ENCODE peak calls at places on chromosomes 16 and 17, in ten cellular contexts. One of them, this sample, is unnamed.

GRCh38 chr16:9820481-9821246 is 361.6 kb downstream of the GRIN2A start:
- DNase-seq in stomach: no peak
- DNase-seq in Calu3: no peak
- DNase-seq in OCI-LY7: no peak
- DNase-seq in uterus: no peak
- DNase-seq in progenitor cell of endocrine pancreas: peak
- DNase-seq in activated B cell treated with CpG ODN at 0.5 μM for 24 hours: no peak
- DNase-seq in GM13977: no peak
- DNase-seq in lung: no peak
- DNase-seq in fibroblast of villous mesenchyme: no peak
- DNase-seq in this sample: no peak

GRCh38 chr17:16814439-16814838 is 124.4 kb downstream of the CCDC144A start:
- DNase-seq in progenitor cell of endocrine pancreas: no peak
- DNase-seq in GM13977: no peak
- DNase-seq in fibroblast of villous mesenchyme: no peak
- DNase-seq in activated B cell treated with CpG ODN at 0.5 μM for 24 hours: no peak
- DNase-seq in lung: no peak
- DNase-seq in Calu3: no peak
- DNase-seq in uterus: no peak
- DNase-seq in stomach: no peak
- DNase-seq in OCI-LY7: no peak
- DNase-seq in this sample: no peak

GRCh38 chr16:71179569-71179968 is 51.0 kb downstream of the HYDIN start:
- DNase-seq in fibroblast of villous mesenchyme: no peak
- DNase-seq in uterus: no peak
- DNase-seq in activated B cell treated with CpG ODN at 0.5 μM for 24 hours: no peak
- DNase-seq in lung: no peak
- DNase-seq in GM13977: no peak
- DNase-seq in stomach: no peak
- DNase-seq in progenitor cell of endocrine pancreas: no peak
- DNase-seq in Calu3: no peak
- DNase-seq in OCI-LY7: no peak
- DNase-seq in this sample: no peak

GRCh38 chr16:19113577-19114358 is at the start of gene ITPRIPL2:
- DNase-seq in OCI-LY7: no peak
- DNase-seq in lung: peak
- DNase-seq in activated B cell treated with CpG ODN at 0.5 μM for 24 hours: peak
- DNase-seq in progenitor cell of endocrine pancreas: peak
- DNase-seq in uterus: peak
- DNase-seq in fibroblast of villous mesenchyme: peak
- DNase-seq in GM13977: peak
- DNase-seq in stomach: peak
- DNase-seq in Calu3: peak
- DNase-seq in this sample: peak

GRCh38 chr16:89375021-89375420 is 115.3 kb downstream of the ANKRD11 start:
- DNase-seq in fibroblast of villous mesenchyme: peak
- DNase-seq in activated B cell treated with CpG ODN at 0.5 μM for 24 hours: peak
- DNase-seq in OCI-LY7: peak
- DNase-seq in progenitor cell of endocrine pancreas: no peak
- DNase-seq in uterus: no peak
- DNase-seq in lung: no peak
- DNase-seq in stomach: no peak
- DNase-seq in GM13977: peak
- DNase-seq in Calu3: no peak
- DNase-seq in this sample: peak

GRCh38 chr17:43846221-43846712 is 709 bp upstream of the CD300LG start:
- DNase-seq in OCI-LY7: peak
- DNase-seq in progenitor cell of endocrine pancreas: peak
- DNase-seq in activated B cell treated with CpG ODN at 0.5 μM for 24 hours: peak
- DNase-seq in uterus: peak
- DNase-seq in lung: peak
- DNase-seq in stomach: peak
- DNase-seq in GM13977: peak
- DNase-seq in Calu3: peak
- DNase-seq in fibroblast of villous mesenchyme: peak
- DNase-seq in this sample: peak

GRCh38 chr17:39635614-39636176 is 1.2 kb upstream of the STARD3 start:
- DNase-seq in stomach: no peak
- DNase-seq in uterus: no peak
- DNase-seq in fibroblast of villous mesenchyme: no peak
- DNase-seq in GM13977: no peak
- DNase-seq in OCI-LY7: no peak
- DNase-seq in Calu3: no peak
- DNase-seq in progenitor cell of endocrine pancreas: no peak
- DNase-seq in activated B cell treated with CpG ODN at 0.5 μM for 24 hours: no peak
- DNase-seq in lung: no peak
- DNase-seq in this sample: no peak

GRCh38 chr16:72467157-72467759 is 295.3 kb upstream of the PMFBP1 start:
- DNase-seq in stomach: no peak
- DNase-seq in progenitor cell of endocrine pancreas: no peak
- DNase-seq in activated B cell treated with CpG ODN at 0.5 μM for 24 hours: no peak
- DNase-seq in uterus: no peak
- DNase-seq in GM13977: peak
- DNase-seq in lung: no peak
- DNase-seq in OCI-LY7: peak
- DNase-seq in Calu3: peak
- DNase-seq in fibroblast of villous mesenchyme: peak
- DNase-seq in this sample: peak

GRCh38 chr16:70565053-70565452 is 41.4 kb downstream of the SF3B3 start:
- DNase-seq in GM13977: no peak
- DNase-seq in activated B cell treated with CpG ODN at 0.5 μM for 24 hours: no peak
- DNase-seq in OCI-LY7: no peak
- DNase-seq in uterus: no peak
- DNase-seq in stomach: no peak
- DNase-seq in lung: no peak
- DNase-seq in Calu3: no peak
- DNase-seq in fibroblast of villous mesenchyme: no peak
- DNase-seq in progenitor cell of endocrine pancreas: no peak
- DNase-seq in this sample: no peak

GRCh38 chr17:67970783-67971182 is 25.5 kb downstream of the C17orf58 start:
- DNase-seq in GM13977: no peak
- DNase-seq in activated B cell treated with CpG ODN at 0.5 μM for 24 hours: no peak
- DNase-seq in uterus: no peak
- DNase-seq in OCI-LY7: no peak
- DNase-seq in fibroblast of villous mesenchyme: no peak
- DNase-seq in Calu3: no peak
- DNase-seq in lung: no peak
- DNase-seq in progenitor cell of endocrine pancreas: no peak
- DNase-seq in stomach: no peak
- DNase-seq in this sample: no peak

GRCh38 chr16:69917739-69918138 is 33.4 kb upstream of the CLEC18A start:
- DNase-seq in progenitor cell of endocrine pancreas: peak
- DNase-seq in GM13977: no peak
- DNase-seq in Calu3: no peak
- DNase-seq in activated B cell treated with CpG ODN at 0.5 μM for 24 hours: no peak
- DNase-seq in uterus: peak
- DNase-seq in fibroblast of villous mesenchyme: peak
- DNase-seq in OCI-LY7: no peak
- DNase-seq in lung: no peak
- DNase-seq in stomach: no peak
- DNase-seq in this sample: peak

GRCh38 chr16:56351481-56351880 is 73.9 kb downstream of the AMFR start:
- DNase-seq in lung: no peak
- DNase-seq in fibroblast of villous mesenchyme: no peak
- DNase-seq in uterus: no peak
- DNase-seq in progenitor cell of endocrine pancreas: no peak
- DNase-seq in stomach: no peak
- DNase-seq in activated B cell treated with CpG ODN at 0.5 μM for 24 hours: no peak
- DNase-seq in Calu3: no peak
- DNase-seq in GM13977: no peak
- DNase-seq in OCI-LY7: no peak
- DNase-seq in this sample: no peak

GRCh38 chr17:22484826-22485225 is 792.5 kb downstream of the KCNJ18 start:
- DNase-seq in progenitor cell of endocrine pancreas: no peak
- DNase-seq in GM13977: no peak
- DNase-seq in uterus: no peak
- DNase-seq in Calu3: no peak
- DNase-seq in stomach: no peak
- DNase-seq in OCI-LY7: no peak
- DNase-seq in lung: no peak
- DNase-seq in activated B cell treated with CpG ODN at 0.5 μM for 24 hours: no peak
- DNase-seq in fibroblast of villous mesenchyme: no peak
- DNase-seq in this sample: no peak

GRCh38 chr17:60351012-60351695 is 40.8 kb downstream of the USP32 start:
- DNase-seq in OCI-LY7: no peak
- DNase-seq in fibroblast of villous mesenchyme: no peak
- DNase-seq in stomach: no peak
- DNase-seq in Calu3: no peak
- DNase-seq in activated B cell treated with CpG ODN at 0.5 μM for 24 hours: no peak
- DNase-seq in lung: no peak
- DNase-seq in uterus: no peak
- DNase-seq in GM13977: no peak
- DNase-seq in progenitor cell of endocrine pancreas: no peak
- DNase-seq in this sample: no peak

GRCh38 chr17:71260366-71260765 is 860.5 kb upstream of the SOX9 start:
- DNase-seq in Calu3: no peak
- DNase-seq in stomach: no peak
- DNase-seq in lung: no peak
- DNase-seq in OCI-LY7: no peak
- DNase-seq in fibroblast of villous mesenchyme: peak
- DNase-seq in progenitor cell of endocrine pancreas: no peak
- DNase-seq in activated B cell treated with CpG ODN at 0.5 μM for 24 hours: no peak
- DNase-seq in GM13977: no peak
- DNase-seq in uterus: no peak
- DNase-seq in this sample: peak

GRCh38 chr16:13351651-13352217 is 450.3 kb downstream of the SHISA9 start:
- DNase-seq in uterus: no peak
- DNase-seq in Calu3: no peak
- DNase-seq in progenitor cell of endocrine pancreas: no peak
- DNase-seq in lung: no peak
- DNase-seq in fibroblast of villous mesenchyme: no peak
- DNase-seq in activated B cell treated with CpG ODN at 0.5 μM for 24 hours: no peak
- DNase-seq in GM13977: no peak
- DNase-seq in OCI-LY7: no peak
- DNase-seq in stomach: no peak
- DNase-seq in this sample: no peak

GRCh38 chr16:64238576-64238975 is 883.3 kb downstream of the CDH11 start:
- DNase-seq in OCI-LY7: no peak
- DNase-seq in progenitor cell of endocrine pancreas: no peak
- DNase-seq in lung: no peak
- DNase-seq in stomach: no peak
- DNase-seq in GM13977: no peak
- DNase-seq in Calu3: no peak
- DNase-seq in activated B cell treated with CpG ODN at 0.5 μM for 24 hours: no peak
- DNase-seq in uterus: no peak
- DNase-seq in fibroblast of villous mesenchyme: no peak
- DNase-seq in this sample: no peak

GRCh38 chr17:48542956-48543853 is 1.7 kb downstream of the HOXB2 start:
- DNase-seq in fibroblast of villous mesenchyme: peak
- DNase-seq in stomach: no peak
- DNase-seq in GM13977: peak
- DNase-seq in lung: no peak
- DNase-seq in Calu3: peak
- DNase-seq in activated B cell treated with CpG ODN at 0.5 μM for 24 hours: peak
- DNase-seq in OCI-LY7: no peak
- DNase-seq in uterus: no peak
- DNase-seq in progenitor cell of endocrine pancreas: peak
- DNase-seq in this sample: peak
- TF ChIP-seq CTCF in fibroblast of villous mesenchyme: peak
- TF ChIP-seq CTCF in stomach: no peak
- TF ChIP-seq CTCF in GM13977: no peak
- TF ChIP-seq CTCF in lung: no peak
- TF ChIP-seq CTCF in Calu3: no peak
- TF ChIP-seq CTCF in activated B cell treated with CpG ODN at 0.5 μM for 24 hours: no peak
- TF ChIP-seq CTCF in OCI-LY7: no peak
- TF ChIP-seq CTCF in uterus: peak
- TF ChIP-seq CTCF in progenitor cell of endocrine pancreas: peak
- TF ChIP-seq CTCF in this sample: no peak

GRCh38 chr17:66543526-66543925 is 241.1 kb downstream of the PRKCA start:
- DNase-seq in lung: no peak
- DNase-seq in activated B cell treated with CpG ODN at 0.5 μM for 24 hours: no peak
- DNase-seq in GM13977: no peak
- DNase-seq in fibroblast of villous mesenchyme: no peak
- DNase-seq in progenitor cell of endocrine pancreas: no peak
- DNase-seq in OCI-LY7: no peak
- DNase-seq in uterus: no peak
- DNase-seq in Calu3: no peak
- DNase-seq in stomach: no peak
- DNase-seq in this sample: peak

GRCh38 chr17:66542183-66542966 is 240.0 kb downstream of the PRKCA start:
- DNase-seq in OCI-LY7: peak
- DNase-seq in uterus: no peak
- DNase-seq in stomach: no peak
- DNase-seq in activated B cell treated with CpG ODN at 0.5 μM for 24 hours: no peak
- DNase-seq in GM13977: no peak
- DNase-seq in fibroblast of villous mesenchyme: peak
- DNase-seq in lung: no peak
- DNase-seq in Calu3: no peak
- DNase-seq in progenitor cell of endocrine pancreas: no peak
- DNase-seq in this sample: peak

GRCh38 chr17:66540131-66540781 is 237.8 kb downstream of the PRKCA start:
- DNase-seq in Calu3: no peak
- DNase-seq in uterus: peak
- DNase-seq in OCI-LY7: peak
- DNase-seq in fibroblast of villous mesenchyme: peak
- DNase-seq in activated B cell treated with CpG ODN at 0.5 μM for 24 hours: no peak
- DNase-seq in progenitor cell of endocrine pancreas: no peak
- DNase-seq in lung: no peak
- DNase-seq in GM13977: no peak
- DNase-seq in stomach: no peak
- DNase-seq in this sample: peak

GRCh38 chr17:66541461-66542182 is 239.2 kb downstream of the PRKCA start:
- DNase-seq in activated B cell treated with CpG ODN at 0.5 μM for 24 hours: no peak
- DNase-seq in lung: no peak
- DNase-seq in progenitor cell of endocrine pancreas: no peak
- DNase-seq in stomach: no peak
- DNase-seq in OCI-LY7: peak
- DNase-seq in GM13977: no peak
- DNase-seq in uterus: no peak
- DNase-seq in fibroblast of villous mesenchyme: peak
- DNase-seq in Calu3: no peak
- DNase-seq in this sample: peak

GRCh38 chr17:66542967-66543525 is 240.6 kb downstream of the PRKCA start:
- DNase-seq in stomach: no peak
- DNase-seq in activated B cell treated with CpG ODN at 0.5 μM for 24 hours: no peak
- DNase-seq in Calu3: no peak
- DNase-seq in fibroblast of villous mesenchyme: peak
- DNase-seq in uterus: no peak
- DNase-seq in lung: no peak
- DNase-seq in GM13977: no peak
- DNase-seq in OCI-LY7: no peak
- DNase-seq in progenitor cell of endocrine pancreas: no peak
- DNase-seq in this sample: peak
- TF ChIP-seq CTCF in stomach: no peak
- TF ChIP-seq CTCF in activated B cell treated with CpG ODN at 0.5 μM for 24 hours: no peak
- TF ChIP-seq CTCF in Calu3: no peak
- TF ChIP-seq CTCF in fibroblast of villous mesenchyme: no peak
- TF ChIP-seq CTCF in uterus: no peak
- TF ChIP-seq CTCF in lung: no peak
- TF ChIP-seq CTCF in GM13977: no peak
- TF ChIP-seq CTCF in OCI-LY7: no peak
- TF ChIP-seq CTCF in progenitor cell of endocrine pancreas: no peak
- TF ChIP-seq CTCF in this sample: no peak

GRCh38 chr16:47995354-47995753 is 160.4 kb downstream of the ABCC12 start:
- DNase-seq in activated B cell treated with CpG ODN at 0.5 μM for 24 hours: no peak
- DNase-seq in fibroblast of villous mesenchyme: no peak
- DNase-seq in OCI-LY7: no peak
- DNase-seq in stomach: no peak
- DNase-seq in GM13977: no peak
- DNase-seq in uterus: no peak
- DNase-seq in lung: no peak
- DNase-seq in Calu3: no peak
- DNase-seq in progenitor cell of endocrine pancreas: no peak
- DNase-seq in this sample: no peak
- TF ChIP-seq CTCF in activated B cell treated with CpG ODN at 0.5 μM for 24 hours: no peak
- TF ChIP-seq CTCF in fibroblast of villous mesenchyme: no peak
- TF ChIP-seq CTCF in OCI-LY7: peak
- TF ChIP-seq CTCF in stomach: no peak
- TF ChIP-seq CTCF in GM13977: peak
- TF ChIP-seq CTCF in uterus: no peak
- TF ChIP-seq CTCF in lung: no peak
- TF ChIP-seq CTCF in Calu3: no peak
- TF ChIP-seq CTCF in progenitor cell of endocrine pancreas: no peak
- TF ChIP-seq CTCF in this sample: peak

GRCh38 chr17:46751425-46751824 is 67.1 kb downstream of the WNT3 start:
- DNase-seq in uterus: no peak
- DNase-seq in activated B cell treated with CpG ODN at 0.5 μM for 24 hours: no peak
- DNase-seq in Calu3: no peak
- DNase-seq in fibroblast of villous mesenchyme: no peak
- DNase-seq in lung: no peak
- DNase-seq in OCI-LY7: no peak
- DNase-seq in GM13977: no peak
- DNase-seq in stomach: no peak
- DNase-seq in progenitor cell of endocrine pancreas: no peak
- DNase-seq in this sample: no peak
- TF ChIP-seq CTCF in uterus: no peak
- TF ChIP-seq CTCF in activated B cell treated with CpG ODN at 0.5 μM for 24 hours: no peak
- TF ChIP-seq CTCF in Calu3: no peak
- TF ChIP-seq CTCF in fibroblast of villous mesenchyme: no peak
- TF ChIP-seq CTCF in lung: no peak
- TF ChIP-seq CTCF in OCI-LY7: no peak
- TF ChIP-seq CTCF in GM13977: no peak
- TF ChIP-seq CTCF in stomach: no peak
- TF ChIP-seq CTCF in progenitor cell of endocrine pancreas: no peak
- TF ChIP-seq CTCF in this sample: no peak

This sample was measured in choroid plexus epithelial cell.